ENCODE peak calls at places on chromosome 2, in four cellular contexts. I is heart left ventricle, S is psoas muscle, W is body of pancreas. C is an unnamed sample.
A peak's percentile ranks its signal among the peaks of the same experiment; 100 is the strongest.

GRCh38 chr2:37614061-37614802 is 57.2 kb downstream of the CDC42EP3 start:
- DNase-seq in S (no peak), I (no peak), W (peak; percentile 37), C (no peak)

GRCh38 chr2:19883486-19883885 is 18.3 kb downstream of the TTC32 start:
- DNase-seq in W (no peak), S (no peak), I (no peak), C (no peak)

GRCh38 chr2:26513261-26513660 is 35.3 kb upstream of the OTOF start:
- DNase-seq in W (no peak), I (no peak), S (no peak), C (no peak)

GRCh38 chr2:60558536-60558935 is 5.1 kb upstream of the BCL11A start:
- DNase-seq in W (no peak), S (no peak), I (no peak), C (no peak)

GRCh38 chr2:170396799-170397459 is 219.0 kb downstream of the MYO3B start:
- DNase-seq in I (no peak), W (no peak), S (no peak), C (no peak)

GRCh38 chr2:32933756-32934095 is 13.0 kb upstream of the LTBP1 start:
- DNase-seq in S (no peak), W (no peak), I (no peak), C (no peak)

GRCh38 chr2:55875434-55876135 is 48.0 kb downstream of the EFEMP1 start:
- DNase-seq in I (no peak), S (no peak), W (no peak), C (no peak)

GRCh38 chr2:185417111-185417510 is 321.5 kb upstream of the FSIP2 start:
- DNase-seq in W (no peak), S (no peak), I (no peak), C (no peak)

GRCh38 chr2:58207189-58207588 is 33.9 kb downstream of the FANCL start:
- DNase-seq in I (no peak), W (no peak), S (no peak), C (no peak)
- H3K4me1 ChIP-seq in I (no peaks in the 10 kb centered on the region), W (peaks cover 7% of the 10 kb centered on the region), S (no peaks in the 10 kb centered on the region), C (peaks cover 4% of the 10 kb centered on the region)

DNA sequence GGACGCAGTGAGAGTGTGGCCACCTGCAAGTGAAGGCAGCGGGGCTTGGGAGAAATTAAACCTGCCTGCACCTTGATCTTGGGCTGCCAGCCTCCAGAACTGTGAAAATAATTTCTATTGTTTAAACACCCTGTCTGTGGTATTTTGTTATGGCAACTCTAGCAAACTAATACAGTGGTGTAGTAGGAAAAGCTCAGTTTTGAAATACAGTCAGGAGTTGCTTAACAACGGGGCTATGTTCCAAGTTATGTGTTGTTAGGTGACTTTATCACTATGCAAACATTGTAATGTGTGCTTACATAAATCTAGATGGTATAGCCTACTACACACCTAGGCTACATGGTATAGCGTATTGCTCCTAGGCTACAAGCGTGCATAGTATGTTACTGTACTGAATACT is 93.4 kb upstream of the FN1 start:
- DNase-seq in S (no peak), W (no peak), I (no peak), C (no peak)
- H3K4me3 ChIP-seq in S (no peak overlapping the region), W (no peak overlapping the region), I (no peak overlapping the region), C (no peak overlapping the region)

DNA sequence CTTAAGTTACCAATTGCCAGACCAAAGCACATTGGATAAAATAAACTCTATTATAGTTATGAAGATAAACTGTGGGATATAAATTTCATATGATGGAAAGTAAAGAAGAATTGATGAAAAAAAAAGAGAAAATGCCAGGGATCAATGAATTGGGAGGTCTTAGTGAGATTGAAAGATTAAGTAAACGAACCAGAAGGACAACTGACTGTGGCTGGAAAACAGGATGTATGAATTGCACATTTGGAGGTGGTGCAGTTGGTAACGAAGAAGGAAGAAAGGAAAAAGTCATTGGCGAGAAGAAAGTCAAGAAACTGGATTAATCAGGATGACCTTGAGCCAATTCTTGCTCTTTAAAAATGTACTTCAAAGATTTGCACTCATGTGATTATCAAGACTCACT is 166.7 kb downstream of the NCK2 start:
- DNase-seq in S (no peak), I (no peak), W (no peak), C (no peak)
- H3K4me1 ChIP-seq in S (peaks cover 37% of the 10 kb centered on the region), I (peaks cover 28% of the 10 kb centered on the region), W (no peaks in the 10 kb centered on the region), C (no peaks in the 10 kb centered on the region)

DNA sequence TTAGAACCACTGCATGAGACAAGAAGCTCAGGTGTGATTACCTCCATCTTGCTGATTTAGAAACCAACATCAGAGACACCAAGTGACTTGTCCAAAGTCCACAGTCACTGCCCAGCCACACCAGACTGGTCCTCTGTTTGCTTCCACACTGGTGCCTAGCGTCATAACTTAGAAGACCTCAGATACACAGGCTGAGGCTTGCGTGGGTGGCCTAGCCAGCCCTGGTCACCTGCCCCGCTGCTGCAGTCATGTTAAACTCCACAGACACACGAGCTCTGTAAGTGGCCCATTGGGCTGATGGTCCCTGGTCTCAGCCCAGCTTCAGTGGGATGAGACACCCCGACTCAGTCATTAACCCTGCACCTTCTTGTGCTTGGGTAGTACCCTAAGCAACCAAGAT is 47.1 kb downstream of the CNGA3 start:
- DNase-seq in I (no peak), S (no peak), W (no peak), C (no peak)
- H3K4me3 ChIP-seq in I (no peak overlapping the region), S (no peak overlapping the region), W (no peak overlapping the region), C (no peak overlapping the region)

DNA sequence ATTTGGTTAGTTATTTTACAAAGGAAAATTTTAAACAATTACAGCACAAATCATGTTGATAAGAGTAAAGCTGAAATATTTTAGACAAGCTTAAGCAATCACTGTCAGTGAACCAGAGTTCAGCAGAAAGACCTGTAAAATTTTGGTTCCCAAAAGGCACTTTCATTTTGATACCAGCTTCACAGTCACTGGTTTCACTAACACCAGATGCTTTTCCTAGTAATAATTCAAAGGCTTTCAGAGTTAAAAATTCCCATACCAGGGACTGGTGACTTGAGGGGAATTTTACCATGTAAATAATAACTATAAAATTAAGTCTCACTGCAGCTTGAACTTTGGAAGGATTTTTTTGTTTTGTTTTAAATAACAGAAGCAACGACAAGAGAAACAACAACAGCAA is 102.3 kb upstream of the CD302 start:
- DNase-seq in W (no peak), I (no peak), S (no peak), C (no peak)
- H3K4me1 ChIP-seq in W (peaks cover 17% of the 10 kb centered on the region), I (peaks cover 4% of the 10 kb centered on the region), S (peaks cover 6% of the 10 kb centered on the region), C (peaks cover 6% of the 10 kb centered on the region)

GRCh38 chr2:217291259-217291658 is 431.4 kb upstream of the TNP1 start:
- DNase-seq in W (no peak), S (no peak), I (no peak), C (no peak)

GRCh38 chr2:217289153-217289908 is 429.5 kb upstream of the TNP1 start:
- DNase-seq in W (no peak), S (no peak), I (peak; percentile 35), C (peak; percentile 79)

GRCh38 chr2:217290467-217290866 is 430.6 kb upstream of the TNP1 start:
- DNase-seq in I (no peak), W (no peak), S (no peak), C (no peak)

GRCh38 chr2:217288472-217289063 is 428.7 kb upstream of the TNP1 start:
- DNase-seq in I (no peak), S (no peak), W (no peak), C (no peak)

DNA sequence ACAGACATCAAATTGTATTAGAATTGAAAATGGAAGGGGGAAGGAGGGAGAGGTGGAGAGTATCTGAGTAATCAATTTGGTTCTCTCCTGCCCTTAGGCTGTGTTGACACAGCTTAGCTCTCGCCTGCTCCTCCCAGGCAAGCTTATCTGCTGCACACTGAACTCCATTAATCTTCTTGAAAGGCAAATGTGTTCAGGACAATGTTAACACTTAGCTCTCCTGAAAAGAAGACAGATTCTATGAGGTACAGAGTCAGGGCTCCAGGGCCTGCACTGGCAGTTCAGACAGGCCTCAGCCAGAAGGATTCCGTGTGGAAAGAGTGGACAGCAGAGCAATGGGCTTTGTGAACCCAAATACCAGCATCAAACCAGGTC is 430.0 kb upstream of the TNP1 start:
- DNase-seq in W (peak; percentile 16), S (no peak), I (no peak), C (peak; percentile 80)
- H3K4me3 ChIP-seq in W (no peak overlapping the region), S (no peak overlapping the region), I (no peak overlapping the region), C (no peak overlapping the region)

GRCh38 chr2:239255218-239255617 is 145.6 kb downstream of the HDAC4 start:
- DNase-seq in S (no peak), I (no peak), W (no peak), C (no peak)
- H3K4me1 ChIP-seq in S (peaks cover 96% of the 10 kb centered on the region), I (peaks cover 28% of the 10 kb centered on the region), W (no peaks in the 10 kb centered on the region), C (no peaks in the 10 kb centered on the region)

DNA sequence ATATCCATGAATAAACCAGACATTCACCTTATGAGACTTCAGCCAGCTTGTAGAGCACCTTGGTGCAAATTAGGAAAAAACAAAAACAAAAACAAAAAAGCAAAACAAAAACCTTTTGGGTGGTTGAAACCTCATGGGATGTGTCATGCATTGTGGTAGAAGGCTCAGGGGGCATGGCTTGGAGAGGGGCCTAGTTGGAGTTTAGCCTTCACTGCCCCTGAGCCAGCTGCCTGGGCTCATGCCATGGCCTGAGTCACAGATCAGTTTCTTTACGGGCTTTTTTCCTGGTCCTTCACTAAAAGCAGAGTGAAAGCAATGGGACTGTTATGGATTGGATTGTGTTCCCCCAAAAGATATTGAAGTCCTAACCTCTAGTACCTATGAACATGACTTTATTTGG is 22.0 kb upstream of the DAPL1 start:
- DNase-seq in W (no peak), I (no peak), S (peak; percentile 27), C (no peak)
- H3K4me3 ChIP-seq in W (no peak overlapping the region), I (no peak overlapping the region), S (no peak overlapping the region), C (no peak overlapping the region)

DNA sequence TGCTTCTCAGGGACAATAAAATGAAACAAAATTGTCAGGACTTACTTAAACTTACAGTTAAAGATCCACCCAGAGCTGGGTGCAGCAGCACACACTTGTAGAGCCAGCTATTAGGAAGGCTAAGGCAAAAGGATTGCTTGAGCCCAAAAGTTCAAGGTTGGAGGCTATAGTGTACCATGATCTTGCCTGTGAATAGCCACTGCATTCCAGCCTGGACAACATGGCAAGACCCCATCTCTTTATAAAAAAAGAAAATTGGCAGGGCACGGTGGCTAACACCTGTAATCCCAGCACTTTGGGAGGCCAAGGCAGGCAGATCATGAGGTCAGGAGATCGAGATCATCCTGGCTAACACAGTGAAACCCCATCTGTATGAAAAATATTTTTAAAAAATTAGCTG is 34.6 kb downstream of the ACVR1 start:
- DNase-seq in W (no peak), S (no peak), I (no peak), C (no peak)
- H3K4me1 ChIP-seq in W (peaks cover 66% of the 10 kb centered on the region), S (peaks cover 82% of the 10 kb centered on the region), I (peaks cover 65% of the 10 kb centered on the region), C (peaks cover 10% of the 10 kb centered on the region)